ENCODE peak calls at places on chromosomes 2 and 18, in four cellular contexts. K, P, A and Q are unnamed samples. For H3K4me1, the result is how much of the 10 kb centered on the place peaks cover.

GRCh38 chr2:179695486-179695885 is 165.9 kb downstream of the ZNF385B start:
- DNase-seq in A (no peak), P (no peak), K (no peak), Q (no peak)

GRCh38 chr2:113697516-113697915 is 58.9 kb downstream of the SLC35F5 start:
- DNase-seq in P (no peak), K (no peak), A (no peak), Q (no peak)

GRCh38 chr2:206740800-206741199 is 22.6 kb upstream of the DYTN start:
- DNase-seq in K (no peak), A (no peak), P (no peak), Q (no peak)

GRCh38 chr2:178496049-178496448 is 15.8 kb downstream of the PLEKHA3 start:
- DNase-seq in A (no peak), P (no peak), K (no peak), Q (no peak)

GRCh38 chr2:14530506-14530905 is 102.0 kb upstream of the LRATD1 start:
- DNase-seq in A (no peak), P (peak), K (no peak), Q (no peak)

GRCh38 chr18:45268583-45268982 is 346.7 kb upstream of the SLC14A2 start:
- DNase-seq in P (no peak), K (no peak), A (no peak), Q (no peak)

GRCh38 chr2:239271471-239272255 is 129.2 kb downstream of the HDAC4 start:
- DNase-seq in K (peak), A (peak), P (no peak), Q (no peak)

GRCh38 chr2:133986076-133986837 is 267.6 kb upstream of the MGAT5 start:
- DNase-seq in P (peak), A (no peak), K (no peak), Q (no peak)

GRCh38 chr2:6940820-6941219 is 23.6 kb downstream of the RNF144A start:
- DNase-seq in K (no peak), P (no peak), A (no peak), Q (no peak)

GRCh38 chr18:31273812-31274527 is 44.0 kb upstream of the DSG1 start:
- DNase-seq in K (no peak), A (no peak), P (no peak), Q (no peak)

GRCh38 chr18:56246912-56247311 is 391.5 kb downstream of the TXNL1 start:
- DNase-seq in P (no peak), K (no peak), A (no peak), Q (peak)

GRCh38 chr2:16851131-16851530 is 185.5 kb upstream of the CYRIA start:
- DNase-seq in K (no peak), P (no peak), A (no peak), Q (no peak)

GRCh38 chr18:76519156-76519549 is 24.1 kb upstream of the ZNF516 start:
- DNase-seq in A (peak), P (no peak), K (no peak), Q (no peak)

GRCh38 chr18:58097907-58098166 is 53.8 kb downstream of the NEDD4L start:
- DNase-seq in K (no peak), P (no peak), A (peak), Q (no peak)

GRCh38 chr18:68679531-68679930 is 35.4 kb downstream of the TMX3 start:
- DNase-seq in P (peak), K (no peak), A (no peak), Q (no peak)

GRCh38 chr2:207318071-207318683 is 152.4 kb upstream of the KLF7 start:
- DNase-seq in K (no peak), P (no peak), A (no peak), Q (no peak)

GRCh38 chr2:175036582-175037018 is 31.4 kb upstream of the CHN1 start:
- DNase-seq in P (peak), A (no peak), K (no peak), Q (no peak)

GRCh38 chr2:230043461-230043860 is 25.3 kb downstream of the SLC16A14 start:
- DNase-seq in P (no peak), K (no peak), A (no peak), Q (no peak)

GRCh38 chr2:52181080-52181479 is 1149.1 kb upstream of the NRXN1 start:
- DNase-seq in K (no peak), P (no peak), A (no peak), Q (no peak)

GRCh38 chr2:23988371-23988770 is 21.5 kb upstream of the MFSD2B start:
- DNase-seq in K (no peak), P (peak), A (no peak), Q (no peak)
- TF ChIP-seq CTCF in K (no peak), P (peak), A (no peak), Q (peak)

GRCh38 chr2:12456293-12457151 is 260.2 kb upstream of the TRIB2 start:
- DNase-seq in P (peak), A (peak), K (peak), Q (peak)
- TF ChIP-seq POLR2A in P (no peak), A (no peak), K (no peak), Q (no peak)

GRCh38 chr2:201137505-201138400 is 21.8 kb downstream of the CFLAR start:
- DNase-seq in P (no peak), K (no peak), A (no peak), Q (no peak)

GRCh38 chr2:201139836-201140599 is 24.1 kb downstream of the CFLAR start:
- DNase-seq in K (no peak), A (no peak), P (no peak), Q (no peak)

GRCh38 chr2:201135396-201135795 is 19.4 kb downstream of the CFLAR start:
- DNase-seq in A (no peak), P (no peak), K (no peak), Q (no peak)

GRCh38 chr2:201138401-201138970 is 22.5 kb downstream of the CFLAR start:
- DNase-seq in A (no peak), P (no peak), K (no peak), Q (no peak)

GRCh38 chr2:201136889-201137321 is 20.9 kb downstream of the CFLAR start:
- DNase-seq in A (no peak), K (no peak), P (no peak), Q (no peak)
- H3K4me1 ChIP-seq in A (under half), K (under half), P (under half), Q (under half)

GRCh38 chr2:61135510-61135909 is 26.5 kb upstream of the C2orf74 start:
- DNase-seq in K (no peak), A (peak), P (peak), Q (peak)
- TF ChIP-seq CTCF in K (peak), A (no peak), P (peak), Q (no peak)

DNA sequence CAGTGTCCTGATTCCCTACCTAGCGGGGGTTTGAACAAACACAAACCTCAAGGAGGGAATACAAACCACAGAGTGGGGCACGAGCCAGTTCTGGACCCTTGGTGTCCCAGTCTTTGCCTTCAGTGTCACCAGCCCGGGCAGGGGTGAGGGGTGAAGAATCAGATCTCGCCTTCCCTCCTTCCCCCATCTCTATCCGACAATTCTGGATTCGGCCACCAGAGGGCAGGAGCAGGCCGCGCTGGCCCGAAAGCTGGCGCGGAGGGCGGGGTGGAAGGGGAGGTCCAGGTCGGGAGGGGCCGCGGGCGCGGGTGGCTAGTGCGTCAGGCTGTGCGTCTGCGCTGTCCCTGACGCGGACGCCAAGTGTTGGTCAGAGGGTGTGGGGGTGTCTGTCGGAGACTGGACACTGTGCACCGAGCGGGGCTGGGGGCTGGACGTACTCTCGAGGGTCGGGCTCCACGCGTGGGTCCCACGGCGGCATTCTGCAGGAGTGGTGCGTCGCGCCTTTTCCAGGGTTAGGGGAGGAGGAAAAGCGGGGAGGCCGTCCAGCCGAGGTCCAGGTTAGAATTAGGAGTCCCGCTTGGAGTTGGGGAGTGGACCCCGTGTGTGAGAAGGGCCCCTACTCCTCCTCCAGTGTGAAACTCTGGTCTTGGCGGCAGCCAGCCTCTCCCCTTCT is 2.9 kb upstream of the CRYBA2 start:
- DNase-seq in A (peak), P (peak), K (peak), Q (peak)
- TF ChIP-seq POLR2A in A (no peak), P (peak), K (peak), Q (peak)

DNA sequence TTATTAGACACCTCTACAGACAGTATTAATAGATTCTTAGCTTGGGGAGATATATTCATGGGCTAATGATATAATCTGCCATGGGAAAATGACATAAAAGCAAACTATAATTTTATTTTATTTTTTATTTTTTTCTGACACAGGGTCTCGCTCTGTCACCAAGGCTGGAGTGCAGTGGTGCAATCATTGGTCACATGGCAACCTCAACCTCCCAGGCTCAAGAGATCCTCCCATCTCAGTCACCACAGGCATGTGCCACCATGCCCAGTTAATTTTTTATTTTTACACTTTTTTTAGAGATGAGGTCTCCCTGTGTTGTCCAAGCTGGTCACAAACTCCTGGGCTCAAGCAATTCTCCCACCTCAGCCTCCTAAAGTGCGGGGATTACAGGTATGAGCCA is 39.3 kb downstream of the RTN4 start:
- DNase-seq in A (no peak), K (no peak), P (peak), Q (peak)
- H3K4me1 ChIP-seq in A (under half), K (under half), P (under half), Q (half or more)